ENCODE peak calls at places on chromosome 22, in six cellular contexts. D is CD4-positive, CD25-positive, alpha-beta regulatory T cell; C is sigmoid colon; I is upper lobe of right lung; V is GM23338; T is tibial nerve. R is an unnamed sample.

GRCh38 chr22:29480512-29481264 is 670 bp downstream of the NEFH start:
- DNase-seq in D (peak; percentile 14), C (no peak), I (peak; percentile 74), V (peak; percentile 75), T (no peak), R (peak; percentile 61)

GRCh38 chr22:35454416-35455054 is 54.6 kb downstream of the MCM5 start:
- DNase-seq in D (no peak), C (no peak), I (no peak), V (no peak), T (no peak), R (no peak)

GRCh38 chr22:47297261-47298016 is 535.0 kb downstream of the TBC1D22A start:
- DNase-seq in D (no peak), C (peak; percentile 37), I (no peak), V (no peak), T (no peak), R (no peak)

GRCh38 chr22:26585104-26585790 is 4.7 kb downstream of the TPST2 start:
- DNase-seq in D (no peak), C (peak; percentile 60), I (peak; percentile 81), V (no peak), T (no peak), R (peak; percentile 74)

GRCh38 chr22:17945851-17946690 is 78.3 kb downstream of the MICAL3 start:
- DNase-seq in D (no peak), C (peak; percentile 54), I (no peak), V (no peak), T (no peak), R (no peak)

GRCh38 chr22:26330971-26331625 is 98.0 kb upstream of the ASPHD2 start:
- DNase-seq in D (peak; percentile 45), C (peak; percentile 55), I (no peak), V (peak; percentile 90), T (peak; percentile 40), R (no peak)

GRCh38 chr22:39710380-39711117 is 140.0 kb downstream of the CACNA1I start:
- DNase-seq in D (no peak), C (no peak), I (no peak), V (no peak), T (peak; percentile 35), R (no peak)

GRCh38 chr22:50260801-50261614 is 475 bp downstream of the MAPK12 start:
- DNase-seq in D (no peak), C (no peak), I (no peak), V (peak; percentile 59), T (no peak), R (peak; percentile 71)

GRCh38 chr22:17734197-17734596 is 40.1 kb downstream of the BID start:
- DNase-seq in D (no peak), C (no peak), I (no peak), V (no peak), T (no peak), R (no peak)

GRCh38 chr22:50481440-50482106 is at the start of gene ADM2:
- DNase-seq in D (peak; percentile 63), C (no peak), I (peak; percentile 77), V (peak; percentile 87), T (no peak), R (peak; percentile 47)

GRCh38 chr22:49228431-49229037 is 599.1 kb downstream of the BRD1 start:
- DNase-seq in D (no peak), C (peak; percentile 35), I (no peak), V (no peak), T (no peak), R (no peak)

GRCh38 chr22:45575173-45575572 is 72.5 kb downstream of the FBLN1 start:
- DNase-seq in D (no peak), C (no peak), I (no peak), V (no peak), T (no peak), R (peak; percentile 44)

GRCh38 chr22:30680998-30681770 is 13.5 kb upstream of the OSBP2 start:
- DNase-seq in D (no peak), C (peak; percentile 72), I (peak; percentile 25), V (no peak), T (no peak), R (no peak)
- H3K27ac ChIP-seq in D (no peak overlapping the region), C (peak overlapping the region; percentile 58), I (no peak overlapping the region), V (no peak overlapping the region), T (no peak overlapping the region), R (no peak overlapping the region)

GRCh38 chr22:22037740-22038139 is 55.2 kb upstream of the TOP3B start:
- DNase-seq in D (no peak), C (no peak), I (no peak), V (no peak), T (no peak), R (no peak)
- H3K27ac ChIP-seq in D (no peak overlapping the region), C (no peak overlapping the region), I (no peak overlapping the region), V (no peak overlapping the region), T (no peak overlapping the region), R (no peak overlapping the region)

GRCh38 chr22:41009222-41009948 is 58.2 kb downstream of the RBX1 start:
- DNase-seq in D (no peak), C (no peak), I (peak; percentile 68), V (no peak), T (no peak), R (no peak)
- H3K27ac ChIP-seq in D (no peak overlapping the region), C (no peak overlapping the region), I (no peak overlapping the region), V (no peak overlapping the region), T (no peak overlapping the region), R (no peak overlapping the region)

GRCh38 chr22:19722175-19722914 is 994 bp upstream of the GP1BB start:
- DNase-seq in D (no peak), C (no peak), I (no peak), V (peak; percentile 70), T (no peak), R (no peak)
- H3K27ac ChIP-seq in D (no peak overlapping the region), C (no peak overlapping the region), I (no peak overlapping the region), V (no peak overlapping the region), T (no peak overlapping the region), R (no peak overlapping the region)

DNA sequence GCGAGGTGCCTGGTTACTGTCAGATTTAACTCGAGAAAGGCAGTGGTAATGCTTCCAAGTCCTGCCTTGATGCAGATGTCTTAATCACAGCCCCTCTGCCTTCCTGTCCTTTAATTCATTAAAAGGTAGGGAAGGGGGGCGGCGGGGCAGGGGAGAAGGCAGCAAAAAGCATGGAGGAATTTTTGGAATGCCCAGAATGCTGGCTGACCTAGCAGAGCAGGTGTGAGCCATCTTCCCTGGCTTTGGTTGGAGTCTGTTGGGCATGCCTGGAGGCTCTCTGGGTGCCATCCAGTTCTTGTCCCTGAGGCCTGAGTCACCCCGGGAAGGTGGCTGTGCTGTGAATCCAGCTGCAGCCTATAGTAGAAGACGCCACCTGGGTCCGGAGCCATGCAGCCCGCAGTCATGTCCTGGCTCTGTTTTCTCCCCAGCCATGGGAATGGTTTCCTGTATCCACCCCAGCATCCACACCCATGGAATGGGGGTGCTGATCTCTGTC is 15.6 kb downstream of the KIAA1671 start:
- DNase-seq in D (no peak), C (no peak), I (no peak), V (peak; percentile 96), T (no peak), R (no peak)
- H3K27ac ChIP-seq in D (no peak overlapping the region), C (no peak overlapping the region), I (peak overlapping the region; percentile 13), V (peak overlapping the region; percentile 92), T (no peak overlapping the region), R (no peak overlapping the region)